ENCODE peak calls at places on chromosomes 3 and 15, in nine cellular contexts. V is stomach, N is tibial nerve, U is transverse colon, O is A549, E is K562, H is HepG2, K is H1, R is suprapubic skin. M is an unnamed sample.
A peak's percentile ranks its signal among the peaks of the same experiment; 100 is the strongest.

GRCh38 chr3:149971403-149972075 is 844 bp upstream of the PFN2 start:
- DNase-seq in V (peak; percentile 55), N (peak; percentile 39), U (peak; percentile 58), O (no peak), E (peak; percentile 15), H (peak; percentile 15), K (no peak), R (peak; percentile 71), M (peak; percentile 68)

GRCh38 chr3:138154534-138154933 is 20.2 kb downstream of the DBR1 start:
- DNase-seq in V (no peak), N (no peak), U (no peak), O (no peak), E (no peak), H (no peak), K (no peak), R (no peak), M (no peak)

GRCh38 chr3:11575964-11576363 is 67.8 kb downstream of the VGLL4 start:
- DNase-seq in V (no peak), N (no peak), U (no peak), O (no peak), E (no peak), H (no peak), K (no peak), R (no peak), M (no peak)

GRCh38 chr3:32542807-32543206 is 27.9 kb downstream of the DYNC1LI1 start:
- DNase-seq in V (no peak), N (no peak), U (no peak), O (no peak), E (no peak), H (no peak), K (no peak), R (no peak), M (no peak)

GRCh38 chr15:94749848-94750617 is 518.7 kb downstream of the MCTP2 start:
- DNase-seq in V (no peak), N (peak; percentile 28), U (no peak), O (no peak), E (no peak), H (no peak), K (no peak), R (no peak), M (no peak)

GRCh38 chr3:46882377-46883015 is 5.0 kb downstream of the PTH1R start:
- DNase-seq in V (no peak), N (no peak), U (no peak), O (peak; percentile 16), E (peak; percentile 47), H (no peak), K (no peak), R (no peak), M (peak; percentile 68)

GRCh38 chr3:155204851-155205250 is 88.6 kb downstream of the STRIT1 start:
- DNase-seq in V (no peak), N (no peak), U (no peak), O (no peak), E (no peak), H (no peak), K (no peak), R (no peak), M (no peak)

GRCh38 chr3:126135056-126135397 is 45.4 kb downstream of the ALDH1L1 start:
- DNase-seq in V (peak; percentile 11), N (no peak), U (peak; percentile 3), O (no peak), E (no peak), H (no peak), K (no peak), R (no peak), M (peak; percentile 30)

GRCh38 chr15:37794947-37795346 is 139.5 kb upstream of the TMCO5A start:
- DNase-seq in V (no peak), N (no peak), U (no peak), O (no peak), E (no peak), H (no peak), K (no peak), R (no peak), M (no peak)

GRCh38 chr3:32310918-32311839 is 72.7 kb downstream of the CMTM8 start:
- DNase-seq in V (no peak), N (no peak), U (no peak), O (no peak), E (no peak), H (peak; percentile 92), K (no peak), R (no peak), M (no peak)

GRCh38 chr3:177928156-177928555 is 608.1 kb upstream of the KCNMB2 start:
- DNase-seq in V (no peak), N (no peak), U (no peak), O (peak; percentile 60), E (peak; percentile 9), H (no peak), K (no peak), R (no peak), M (no peak)

GRCh38 chr3:47283193-47283537 is 421 bp downstream of the KLHL18 start:
- DNase-seq in V (peak; percentile 27), N (no peak), U (peak; percentile 35), O (peak; percentile 5), E (no peak), H (no peak), K (no peak), R (no peak), M (no peak)

GRCh38 chr15:38300395-38300794 is 47.8 kb downstream of the SPRED1 start:
- DNase-seq in V (no peak), N (no peak), U (no peak), O (no peak), E (no peak), H (no peak), K (no peak), R (no peak), M (no peak)

GRCh38 chr3:45023675-45024074 is 2.4 kb upstream of the CLEC3B start:
- DNase-seq in V (no peak), N (no peak), U (no peak), O (no peak), E (no peak), H (no peak), K (no peak), R (no peak), M (no peak)

GRCh38 chr3:45026957-45027356 is 854 bp downstream of the CLEC3B start:
- DNase-seq in V (no peak), N (peak; percentile 56), U (peak; percentile 32), O (no peak), E (no peak), H (peak; percentile 4), K (no peak), R (peak; percentile 94), M (no peak)

GRCh38 chr3:45027406-45027805 is 1.3 kb downstream of the CLEC3B start:
- DNase-seq in V (no peak), N (no peak), U (no peak), O (no peak), E (no peak), H (no peak), K (no peak), R (no peak), M (no peak)

GRCh38 chr3:45024601-45025262 is 1.4 kb upstream of the CLEC3B start:
- DNase-seq in V (no peak), N (no peak), U (no peak), O (no peak), E (no peak), H (no peak), K (no peak), R (no peak), M (no peak)

DNA sequence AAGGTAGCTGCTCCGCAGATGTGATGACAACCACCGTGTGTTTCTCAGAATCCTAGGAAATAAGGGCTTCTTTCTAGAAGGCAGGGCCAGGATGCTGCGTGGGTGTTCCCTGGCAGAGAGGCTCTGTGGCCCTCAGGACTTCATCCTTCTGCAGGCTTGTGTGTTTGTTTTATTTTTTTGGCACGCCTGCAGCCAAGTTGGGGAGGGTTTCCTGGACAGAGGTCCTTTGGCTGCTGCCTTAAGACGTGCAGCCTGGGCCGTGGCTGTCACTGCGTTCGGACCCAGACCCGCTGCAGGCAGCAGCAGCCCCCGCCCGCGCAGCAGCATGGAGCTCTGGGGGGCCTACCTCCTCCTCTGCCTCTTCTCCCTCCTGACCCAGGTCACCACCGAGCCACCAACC is at the start of gene CLEC3B:
- DNase-seq in V (no peak), N (no peak), U (peak; percentile 33), O (no peak), E (no peak), H (no peak), K (no peak), R (no peak), M (no peak)
- TF ChIP-seq EP300 in V (no peak), N (no peak), U (no peak), O (no peak), E (no peak), H (no peak), K (no peak), R (no peak), M (no peak)

GRCh38 chr15:74172751-74173544 is 562 bp upstream of the ISLR start:
- DNase-seq in V (peak; percentile 34), N (peak; percentile 71), U (peak; percentile 42), O (no peak), E (no peak), H (no peak), K (no peak), R (peak; percentile 83), M (peak; percentile 88)
- TF ChIP-seq CTCF in V (no peak), N (no peak), U (no peak), O (no peak), E (no peak), H (no peak), K (no peak), R (no peak), M (no peak)

DNA sequence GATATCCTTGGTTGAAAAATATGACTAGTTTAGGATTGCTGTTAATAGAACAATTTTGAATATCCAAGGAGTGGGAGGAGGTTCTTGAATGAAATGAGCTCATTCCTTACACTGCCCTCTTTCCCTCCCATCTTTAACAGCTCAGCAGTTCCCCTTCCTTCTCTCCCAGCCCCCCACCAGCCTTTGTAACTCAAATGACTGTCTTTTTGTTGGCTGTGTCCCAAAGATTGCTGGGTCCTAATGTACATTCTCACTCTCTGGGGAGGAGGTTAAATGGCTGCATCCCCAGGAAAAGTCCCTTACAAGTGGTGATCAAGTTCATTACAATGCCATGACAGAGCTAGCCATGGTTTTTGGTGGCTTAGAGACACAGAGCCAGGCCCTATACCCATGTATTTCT is 293.1 kb upstream of the TPM1 start:
- DNase-seq in V (no peak), N (no peak), U (no peak), O (no peak), E (no peak), H (no peak), K (no peak), R (no peak), M (no peak)
- TF ChIP-seq EP300 in V (no peak), N (no peak), U (no peak), O (no peak), E (no peak), H (no peak), K (no peak), R (no peak), M (no peak)

DNA sequence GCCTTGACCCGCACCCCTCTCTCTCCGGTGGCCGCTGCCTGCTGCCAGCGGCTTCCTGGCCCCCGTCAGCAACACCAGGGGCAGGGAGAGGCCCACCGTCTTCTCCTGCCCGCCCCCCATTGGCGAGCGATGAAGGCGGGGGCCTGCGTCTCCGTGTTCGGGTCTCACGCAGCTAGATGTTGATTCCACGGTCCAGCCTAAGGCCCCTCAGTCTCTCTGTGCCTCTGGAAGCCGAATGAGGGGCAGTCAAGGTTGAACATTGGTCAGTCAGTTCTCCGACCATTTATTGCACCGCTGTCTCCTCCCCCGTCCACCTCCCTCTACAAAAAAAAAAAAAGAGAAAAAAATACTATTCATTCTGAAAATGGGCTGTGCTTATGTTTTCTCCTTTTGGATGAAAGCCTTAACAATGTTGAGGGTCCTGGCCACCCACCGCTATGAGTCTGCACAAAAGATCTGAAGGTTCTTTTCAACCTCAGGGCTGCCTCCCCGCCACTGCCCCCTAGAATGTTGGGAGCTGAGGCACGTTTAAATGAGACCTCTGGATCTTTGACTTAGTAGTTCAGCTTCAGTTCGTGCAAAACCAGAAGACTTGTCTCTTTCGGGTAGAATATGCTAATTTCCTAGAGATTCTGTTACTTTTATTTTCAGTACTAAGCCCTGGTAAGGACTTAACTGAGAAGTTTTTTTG is 724 bp downstream of the IREB2 start:
- DNase-seq in V (no peak), N (no peak), U (no peak), O (peak; percentile 31), E (peak; percentile 48), H (peak; percentile 60), K (no peak), R (no peak), M (no peak)
- TF ChIP-seq CTCF in V (no peak), N (no peak), U (no peak), O (no peak), E (peak; percentile 41), H (peak; percentile 39), K (no peak), R (no peak), M (peak; percentile 4)